ENCODE peak calls at places on chromosome 16, in six cellular contexts. One of them, this sample, is unnamed.

GRCh38 chr16:69691980-69692911 is 34.1 kb downstream of the NQO1 start:
- DNase-seq in heart right ventricle: no peak
- DNase-seq in heart left ventricle: no peak
- DNase-seq in AG09309: no peak
- DNase-seq in RWPE1: no peak
- DNase-seq in OCI-LY7: peak; percentile 35
- DNase-seq in this sample: no peak

GRCh38 chr16:10929853-10930754 is 12.2 kb downstream of the DEXI start:
- DNase-seq in heart right ventricle: no peak
- DNase-seq in heart left ventricle: peak; percentile 61
- DNase-seq in AG09309: no peak
- DNase-seq in RWPE1: no peak
- DNase-seq in OCI-LY7: no peak
- DNase-seq in this sample: no peak

GRCh38 chr16:87924937-87925670 is 11.2 kb downstream of the CA5A start:
- DNase-seq in heart right ventricle: no peak
- DNase-seq in heart left ventricle: no peak
- DNase-seq in AG09309: no peak
- DNase-seq in RWPE1: no peak
- DNase-seq in OCI-LY7: no peak
- DNase-seq in this sample: no peak

GRCh38 chr16:54930034-54930938 is at the start of gene IRX5:
- DNase-seq in heart right ventricle: peak; percentile 91
- DNase-seq in heart left ventricle: peak; percentile 95
- DNase-seq in AG09309: peak; percentile 94
- DNase-seq in RWPE1: peak; percentile 69
- DNase-seq in OCI-LY7: peak; percentile 89
- DNase-seq in this sample: no peak

GRCh38 chr16:70675851-70676513 is 9.9 kb downstream of the MTSS2 start:
- DNase-seq in heart right ventricle: no peak
- DNase-seq in heart left ventricle: peak; percentile 38
- DNase-seq in AG09309: no peak
- DNase-seq in RWPE1: no peak
- DNase-seq in OCI-LY7: no peak
- DNase-seq in this sample: no peak

GRCh38 chr16:1047801-1048200 is 24.7 kb upstream of the SSTR5 start:
- DNase-seq in heart right ventricle: no peak
- DNase-seq in heart left ventricle: no peak
- DNase-seq in AG09309: no peak
- DNase-seq in RWPE1: no peak
- DNase-seq in OCI-LY7: no peak
- DNase-seq in this sample: no peak

GRCh38 chr16:68643227-68643626 is 1.9 kb upstream of the CDH3 start:
- DNase-seq in heart right ventricle: no peak
- DNase-seq in heart left ventricle: no peak
- DNase-seq in AG09309: no peak
- DNase-seq in RWPE1: no peak
- DNase-seq in OCI-LY7: no peak
- DNase-seq in this sample: no peak

GRCh38 chr16:61500851-61501250 is 535.4 kb downstream of the CDH8 start:
- DNase-seq in heart right ventricle: no peak
- DNase-seq in heart left ventricle: no peak
- DNase-seq in AG09309: no peak
- DNase-seq in RWPE1: no peak
- DNase-seq in OCI-LY7: no peak
- DNase-seq in this sample: no peak

GRCh38 chr16:1261131-1261917 is 5.5 kb downstream of the TPSD1 start:
- DNase-seq in heart right ventricle: no peak
- DNase-seq in heart left ventricle: no peak
- DNase-seq in AG09309: no peak
- DNase-seq in RWPE1: no peak
- DNase-seq in OCI-LY7: no peak
- DNase-seq in this sample: no peak

GRCh38 chr16:280991-281659 is 734 bp downstream of the ARHGDIG start:
- DNase-seq in heart right ventricle: no peak
- DNase-seq in heart left ventricle: no peak
- DNase-seq in AG09309: no peak
- DNase-seq in RWPE1: no peak
- DNase-seq in OCI-LY7: no peak
- DNase-seq in this sample: no peak

GRCh38 chr16:27269300-27270150 is 953 bp upstream of the NSMCE1 start:
- DNase-seq in heart right ventricle: no peak
- DNase-seq in heart left ventricle: no peak
- DNase-seq in AG09309: no peak
- DNase-seq in RWPE1: no peak
- DNase-seq in OCI-LY7: no peak
- DNase-seq in this sample: no peak

GRCh38 chr16:89200850-89201466 is 621 bp upstream of the SLC22A31 start:
- DNase-seq in heart right ventricle: no peak
- DNase-seq in heart left ventricle: no peak
- DNase-seq in AG09309: no peak
- DNase-seq in RWPE1: no peak
- DNase-seq in OCI-LY7: no peak
- DNase-seq in this sample: no peak

GRCh38 chr16:86087011-86087453 is 188.1 kb downstream of the IRF8 start:
- DNase-seq in heart right ventricle: no peak
- DNase-seq in heart left ventricle: no peak
- DNase-seq in AG09309: no peak
- DNase-seq in RWPE1: no peak
- DNase-seq in OCI-LY7: no peak
- DNase-seq in this sample: no peak

GRCh38 chr16:4097826-4098240 is 18.4 kb downstream of the ADCY9 start:
- DNase-seq in heart right ventricle: no peak
- DNase-seq in heart left ventricle: no peak
- DNase-seq in AG09309: no peak
- DNase-seq in RWPE1: no peak
- DNase-seq in OCI-LY7: no peak
- DNase-seq in this sample: no peak

GRCh38 chr16:27252206-27252585 is 16.4 kb downstream of the NSMCE1 start:
- DNase-seq in heart right ventricle: no peak
- DNase-seq in heart left ventricle: no peak
- DNase-seq in AG09309: no peak
- DNase-seq in RWPE1: no peak
- DNase-seq in OCI-LY7: no peak
- DNase-seq in this sample: no peak

GRCh38 chr16:67562918-67563707 is 787 bp downstream of the CTCF start:
- DNase-seq in heart right ventricle: peak; percentile 50
- DNase-seq in heart left ventricle: peak; percentile 74
- DNase-seq in AG09309: no peak
- DNase-seq in RWPE1: no peak
- DNase-seq in OCI-LY7: peak; percentile 87
- DNase-seq in this sample: peak; percentile 64

GRCh38 chr16:67561501-67561823 is 864 bp upstream of the CTCF start:
- DNase-seq in heart right ventricle: no peak
- DNase-seq in heart left ventricle: no peak
- DNase-seq in AG09309: no peak
- DNase-seq in RWPE1: no peak
- DNase-seq in OCI-LY7: no peak
- DNase-seq in this sample: no peak

GRCh38 chr16:67560827-67561342 is 1.4 kb upstream of the CTCF start:
- DNase-seq in heart right ventricle: no peak
- DNase-seq in heart left ventricle: no peak
- DNase-seq in AG09309: no peak
- DNase-seq in RWPE1: no peak
- DNase-seq in OCI-LY7: no peak
- DNase-seq in this sample: no peak

GRCh38 chr16:67562526-67562917 is at the start of gene CTCF:
- DNase-seq in heart right ventricle: peak; percentile 83
- DNase-seq in heart left ventricle: peak; percentile 87
- DNase-seq in AG09309: no peak
- DNase-seq in RWPE1: peak; percentile 82
- DNase-seq in OCI-LY7: peak; percentile 91
- DNase-seq in this sample: no peak

GRCh38 chr16:67561824-67562525 is 351 bp upstream of the CTCF start:
- DNase-seq in heart right ventricle: peak; percentile 97
- DNase-seq in heart left ventricle: peak; percentile 98
- DNase-seq in AG09309: peak; percentile 83
- DNase-seq in RWPE1: peak; percentile 96
- DNase-seq in OCI-LY7: peak; percentile 98
- DNase-seq in this sample: peak; percentile 93
- TF ChIP-seq CTCF in heart right ventricle: no peak
- TF ChIP-seq CTCF in heart left ventricle: no peak
- TF ChIP-seq CTCF in AG09309: no peak
- TF ChIP-seq CTCF in RWPE1: no peak
- TF ChIP-seq CTCF in OCI-LY7: no peak
- TF ChIP-seq CTCF in this sample: no peak

DNA sequence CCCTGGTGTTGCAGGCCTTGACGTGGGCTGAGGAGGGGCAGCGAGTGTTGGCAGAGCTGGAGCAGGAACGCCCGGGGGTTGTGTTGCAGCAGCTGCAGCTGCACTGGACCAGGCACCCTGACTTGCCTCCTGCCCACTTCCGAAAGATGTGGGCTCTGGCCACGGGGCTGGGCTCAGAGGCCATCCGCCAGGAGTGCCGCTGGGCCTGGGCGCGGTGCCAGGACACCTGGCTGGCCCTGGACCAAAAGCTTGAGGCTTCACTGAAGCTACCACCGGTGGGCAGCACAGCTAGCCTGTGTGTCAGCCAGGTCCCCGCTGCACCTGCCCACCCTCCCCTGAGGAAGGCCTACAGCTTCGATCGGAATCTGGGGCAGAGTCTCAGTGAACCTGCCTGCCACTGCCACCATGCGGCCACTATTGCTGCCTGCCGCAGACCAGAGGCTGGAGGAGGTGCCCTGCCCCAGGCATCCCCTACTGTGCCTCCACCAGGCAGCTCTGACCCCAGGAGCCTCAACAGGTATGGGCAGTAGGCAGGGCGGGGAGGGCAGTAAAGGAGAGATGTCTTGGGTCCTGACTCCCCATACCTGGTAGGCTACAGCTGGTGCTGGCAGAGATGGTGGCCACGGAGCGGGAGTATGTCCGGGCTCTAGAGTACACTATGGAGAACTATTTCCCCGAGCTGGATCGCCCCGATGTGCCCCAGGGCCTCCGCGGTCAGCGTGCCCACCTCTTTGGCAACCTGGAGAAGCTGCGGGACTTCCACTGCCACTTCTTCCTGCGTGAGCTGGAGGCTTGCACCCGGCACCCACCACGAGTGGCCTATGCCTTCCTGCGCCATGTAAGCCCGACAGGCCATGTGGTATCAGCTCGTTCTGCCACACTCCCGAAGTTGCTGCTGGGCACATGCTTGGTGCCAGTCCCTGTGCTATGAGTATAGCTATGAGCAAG is 5.6 kb downstream of the PLEKHG4 start:
- DNase-seq in heart right ventricle: peak; percentile 23
- DNase-seq in heart left ventricle: no peak
- DNase-seq in AG09309: no peak
- DNase-seq in RWPE1: no peak
- DNase-seq in OCI-LY7: no peak
- DNase-seq in this sample: no peak
- TF ChIP-seq CTCF in heart right ventricle: peak; percentile 21
- TF ChIP-seq CTCF in heart left ventricle: peak; percentile 60
- TF ChIP-seq CTCF in AG09309: peak; percentile 42
- TF ChIP-seq CTCF in RWPE1: peak; percentile 33
- TF ChIP-seq CTCF in OCI-LY7: no peak
- TF ChIP-seq CTCF in this sample: no peak

DNA sequence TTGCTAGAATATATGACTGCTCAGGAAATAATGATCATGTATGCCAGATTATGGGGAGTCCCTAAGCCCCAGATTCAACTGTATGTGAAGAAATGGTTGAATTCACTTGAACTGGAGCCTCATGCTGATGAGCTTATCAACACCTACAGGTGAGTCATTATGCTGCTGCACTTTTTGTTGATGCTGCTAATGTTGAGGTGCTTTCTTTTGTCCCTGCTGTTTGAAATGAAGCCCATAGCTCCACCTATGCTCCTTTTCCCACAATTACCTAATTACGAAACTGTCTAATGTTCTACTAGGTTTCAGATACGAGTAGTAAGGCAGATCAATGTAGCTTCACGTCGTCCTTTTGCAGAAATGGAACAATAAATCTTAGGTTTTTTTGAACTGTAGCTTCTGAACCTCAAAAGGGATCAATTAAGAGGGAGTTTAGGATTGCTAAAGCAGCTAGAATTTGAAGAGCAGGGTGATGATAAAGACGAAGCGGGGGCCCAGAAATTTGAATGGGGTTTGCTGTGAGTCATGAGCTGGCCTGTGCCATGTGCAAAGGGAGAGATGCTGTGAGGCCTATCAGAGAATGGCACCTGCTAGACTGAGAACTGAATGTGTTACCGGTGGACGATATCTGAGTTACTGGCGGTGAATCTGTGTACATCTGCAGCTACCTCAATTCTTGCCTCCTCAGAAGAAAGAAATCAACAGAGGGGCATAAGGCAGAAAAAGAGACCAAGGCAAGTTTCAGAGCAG is 6.1 kb upstream of the UQCRC2 start:
- DNase-seq in heart right ventricle: no peak
- DNase-seq in heart left ventricle: no peak
- DNase-seq in AG09309: no peak
- DNase-seq in RWPE1: no peak
- DNase-seq in OCI-LY7: no peak
- DNase-seq in this sample: no peak
- TF ChIP-seq CTCF in heart right ventricle: no peak
- TF ChIP-seq CTCF in heart left ventricle: no peak
- TF ChIP-seq CTCF in AG09309: no peak
- TF ChIP-seq CTCF in RWPE1: no peak
- TF ChIP-seq CTCF in OCI-LY7: no peak
- TF ChIP-seq CTCF in this sample: no peak

GRCh38 chr16:19400709-19401108 is 17.0 kb upstream of the TMC5 start:
- DNase-seq in heart right ventricle: no peak
- DNase-seq in heart left ventricle: no peak
- DNase-seq in AG09309: no peak
- DNase-seq in RWPE1: no peak
- DNase-seq in OCI-LY7: peak; percentile 14
- DNase-seq in this sample: no peak
- TF ChIP-seq CTCF in heart right ventricle: no peak
- TF ChIP-seq CTCF in heart left ventricle: no peak
- TF ChIP-seq CTCF in AG09309: no peak
- TF ChIP-seq CTCF in RWPE1: no peak
- TF ChIP-seq CTCF in OCI-LY7: peak; percentile 68
- TF ChIP-seq CTCF in this sample: no peak

DNA sequence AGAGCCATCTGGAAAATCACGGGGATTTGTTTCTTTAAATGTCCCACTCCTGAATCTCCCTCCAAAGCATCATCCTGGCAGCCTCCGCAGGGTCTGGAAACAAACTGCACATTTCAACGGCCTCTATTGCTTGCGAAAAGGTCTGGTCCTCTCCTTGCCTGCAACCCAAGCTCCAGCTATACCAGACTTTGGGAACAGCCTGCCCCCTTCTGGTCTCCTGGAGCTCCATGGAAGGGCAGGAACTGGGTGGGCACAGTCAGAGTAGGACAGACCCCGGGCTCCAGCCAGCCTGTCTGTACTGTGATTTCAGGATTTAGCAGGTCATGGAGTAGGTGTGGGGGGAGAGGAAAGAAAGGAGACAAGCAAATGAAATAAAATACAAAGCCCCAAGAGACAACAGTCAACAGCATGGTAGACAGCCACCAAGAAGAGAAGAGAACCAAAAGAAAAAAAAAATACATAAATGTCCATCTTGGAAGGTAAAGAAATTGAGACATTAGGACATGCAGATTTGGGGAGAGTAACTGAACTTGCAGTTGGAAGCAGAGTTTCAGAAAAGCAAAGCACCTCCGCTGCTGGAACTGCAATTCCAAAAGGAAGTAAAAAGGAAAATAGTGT is 2.7 kb downstream of the XYLT1 start:
- DNase-seq in heart right ventricle: peak; percentile 71
- DNase-seq in heart left ventricle: peak; percentile 51
- DNase-seq in AG09309: no peak
- DNase-seq in RWPE1: no peak
- DNase-seq in OCI-LY7: peak; percentile 63
- DNase-seq in this sample: no peak
- TF ChIP-seq CTCF in heart right ventricle: peak; percentile 39
- TF ChIP-seq CTCF in heart left ventricle: peak; percentile 81
- TF ChIP-seq CTCF in AG09309: peak; percentile 96
- TF ChIP-seq CTCF in RWPE1: no peak
- TF ChIP-seq CTCF in OCI-LY7: peak; percentile 89
- TF ChIP-seq CTCF in this sample: no peak

This sample was measured in natural killer cell.